ENCODE peak calls at places on chromosomes 3 and 15, in five cellular contexts. One of them, this sample, is unnamed.

GRCh38 chr3:121228971-121229370 is 316.8 kb downstream of the POLQ start:
- DNase-seq in GM23338: no peak
- DNase-seq in HepG2: no peak
- DNase-seq in GM12878: no peak
- DNase-seq in K562: no peak
- DNase-seq in this sample: no peak

GRCh38 chr3:64344721-64345207 is 119.5 kb upstream of the PRICKLE2 start:
- DNase-seq in GM23338: peak
- DNase-seq in HepG2: no peak
- DNase-seq in GM12878: no peak
- DNase-seq in K562: no peak
- DNase-seq in this sample: peak

GRCh38 chr3:197222816-197223419 is 75.5 kb downstream of the DLG1 start:
- DNase-seq in GM23338: no peak
- DNase-seq in HepG2: no peak
- DNase-seq in GM12878: no peak
- DNase-seq in K562: no peak
- DNase-seq in this sample: no peak

GRCh38 chr3:27659279-27660021 is 62.7 kb downstream of the EOMES start:
- DNase-seq in GM23338: peak
- DNase-seq in HepG2: peak
- DNase-seq in GM12878: no peak
- DNase-seq in K562: peak
- DNase-seq in this sample: peak

GRCh38 chr15:98888839-98889479 is 118.6 kb downstream of the PGPEP1L start:
- DNase-seq in GM23338: no peak
- DNase-seq in HepG2: no peak
- DNase-seq in GM12878: no peak
- DNase-seq in K562: no peak
- DNase-seq in this sample: no peak

GRCh38 chr15:73965730-73966103 is 26.4 kb downstream of the STOML1 start:
- DNase-seq in GM23338: peak
- DNase-seq in HepG2: no peak
- DNase-seq in GM12878: no peak
- DNase-seq in K562: no peak
- DNase-seq in this sample: no peak

GRCh38 chr15:51649659-51650521 is 27.3 kb upstream of the DMXL2 start:
- DNase-seq in GM23338: peak
- DNase-seq in HepG2: peak
- DNase-seq in GM12878: peak
- DNase-seq in K562: peak
- DNase-seq in this sample: peak

GRCh38 chr15:96345560-96346389 is 15.3 kb downstream of the NR2F2 start:
- DNase-seq in GM23338: peak
- DNase-seq in HepG2: peak
- DNase-seq in GM12878: no peak
- DNase-seq in K562: no peak
- DNase-seq in this sample: peak

GRCh38 chr15:101068961-101069734 is 150.0 kb downstream of the LRRK1 start:
- DNase-seq in GM23338: peak
- DNase-seq in HepG2: peak
- DNase-seq in GM12878: no peak
- DNase-seq in K562: no peak
- DNase-seq in this sample: peak

GRCh38 chr15:38912067-38912466 is 347.5 kb upstream of the RASGRP1 start:
- DNase-seq in GM23338: no peak
- DNase-seq in HepG2: no peak
- DNase-seq in GM12878: no peak
- DNase-seq in K562: no peak
- DNase-seq in this sample: no peak

GRCh38 chr15:71151061-71151460 is 35.8 kb downstream of the THSD4 start:
- DNase-seq in GM23338: no peak
- DNase-seq in HepG2: no peak
- DNase-seq in GM12878: no peak
- DNase-seq in K562: no peak
- DNase-seq in this sample: no peak

GRCh38 chr3:55296781-55297180 is 190.3 kb downstream of the WNT5A start:
- DNase-seq in GM23338: no peak
- DNase-seq in HepG2: no peak
- DNase-seq in GM12878: no peak
- DNase-seq in K562: no peak
- DNase-seq in this sample: no peak

GRCh38 chr15:58332676-58333400 is 99.0 kb upstream of the LIPC start:
- DNase-seq in GM23338: no peak
- DNase-seq in HepG2: peak
- DNase-seq in GM12878: no peak
- DNase-seq in K562: peak
- DNase-seq in this sample: peak

GRCh38 chr3:59464187-59464586 is 414.4 kb upstream of the CFAP20DC start:
- DNase-seq in GM23338: no peak
- DNase-seq in HepG2: no peak
- DNase-seq in GM12878: no peak
- DNase-seq in K562: no peak
- DNase-seq in this sample: no peak

GRCh38 chr3:27290760-27291159 is 78.4 kb downstream of the NEK10 start:
- DNase-seq in GM23338: no peak
- DNase-seq in HepG2: no peak
- DNase-seq in GM12878: no peak
- DNase-seq in K562: no peak
- DNase-seq in this sample: no peak

GRCh38 chr3:111871809-111872623 is 13.0 kb downstream of the PHLDB2 start:
- DNase-seq in GM23338: no peak
- DNase-seq in HepG2: peak
- DNase-seq in GM12878: no peak
- DNase-seq in K562: no peak
- DNase-seq in this sample: no peak

GRCh38 chr15:63856711-63857458 is 23.1 kb upstream of the HERC1 start:
- DNase-seq in GM23338: no peak
- DNase-seq in HepG2: no peak
- DNase-seq in GM12878: no peak
- DNase-seq in K562: no peak
- DNase-seq in this sample: no peak

GRCh38 chr15:36407647-36408046 is 171.8 kb upstream of the CDIN1 start:
- DNase-seq in GM23338: no peak
- DNase-seq in HepG2: peak
- DNase-seq in GM12878: no peak
- DNase-seq in K562: peak
- DNase-seq in this sample: no peak

GRCh38 chr3:153069598-153069997 is 92.4 kb upstream of the RAP2B start:
- DNase-seq in GM23338: no peak
- DNase-seq in HepG2: no peak
- DNase-seq in GM12878: no peak
- DNase-seq in K562: no peak
- DNase-seq in this sample: no peak

GRCh38 chr3:11080492-11080891 is 73.8 kb upstream of the HRH1 start:
- DNase-seq in GM23338: no peak
- DNase-seq in HepG2: no peak
- DNase-seq in GM12878: no peak
- DNase-seq in K562: no peak
- DNase-seq in this sample: peak

GRCh38 chr3:66659056-66659455 is 158.2 kb upstream of the LRIG1 start:
- DNase-seq in GM23338: no peak
- DNase-seq in HepG2: no peak
- DNase-seq in GM12878: no peak
- DNase-seq in K562: no peak
- DNase-seq in this sample: no peak

GRCh38 chr3:66665021-66665695 is 164.3 kb upstream of the LRIG1 start:
- DNase-seq in GM23338: no peak
- DNase-seq in HepG2: no peak
- DNase-seq in GM12878: no peak
- DNase-seq in K562: no peak
- DNase-seq in this sample: no peak

GRCh38 chr3:66662894-66663293 is 162.1 kb upstream of the LRIG1 start:
- DNase-seq in GM23338: no peak
- DNase-seq in HepG2: no peak
- DNase-seq in GM12878: no peak
- DNase-seq in K562: no peak
- DNase-seq in this sample: no peak

GRCh38 chr3:66666362-66666761 is 165.5 kb upstream of the LRIG1 start:
- DNase-seq in GM23338: no peak
- DNase-seq in HepG2: no peak
- DNase-seq in GM12878: no peak
- DNase-seq in K562: no peak
- DNase-seq in this sample: no peak

DNA sequence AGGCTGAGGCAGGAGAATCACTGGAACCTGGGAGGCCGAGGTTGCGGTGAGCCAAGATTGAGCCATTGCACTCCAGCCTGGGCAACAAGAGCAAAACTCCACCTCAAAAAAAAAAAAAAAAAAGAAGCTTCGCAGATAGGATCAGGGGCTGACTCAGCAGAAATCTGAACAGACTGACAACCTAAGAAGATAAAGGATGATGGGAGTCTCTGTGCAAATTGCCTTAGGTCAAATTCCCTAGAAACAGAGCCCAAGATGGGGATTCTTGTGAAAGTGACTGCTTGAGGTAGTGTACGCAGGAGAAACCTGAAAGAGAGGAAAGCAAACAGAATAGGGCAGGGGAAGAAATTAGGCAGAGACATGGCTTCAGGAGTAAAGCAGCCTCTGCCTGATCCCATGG is 160.8 kb upstream of the LRIG1 start:
- DNase-seq in GM23338: no peak
- DNase-seq in HepG2: no peak
- DNase-seq in GM12878: no peak
- DNase-seq in K562: no peak
- DNase-seq in this sample: no peak
- TF ChIP-seq JUNB in GM23338: no peak
- TF ChIP-seq JUNB in HepG2: no peak
- TF ChIP-seq JUNB in GM12878: no peak
- TF ChIP-seq JUNB in K562: no peak
- TF ChIP-seq JUNB in this sample: no peak

DNA sequence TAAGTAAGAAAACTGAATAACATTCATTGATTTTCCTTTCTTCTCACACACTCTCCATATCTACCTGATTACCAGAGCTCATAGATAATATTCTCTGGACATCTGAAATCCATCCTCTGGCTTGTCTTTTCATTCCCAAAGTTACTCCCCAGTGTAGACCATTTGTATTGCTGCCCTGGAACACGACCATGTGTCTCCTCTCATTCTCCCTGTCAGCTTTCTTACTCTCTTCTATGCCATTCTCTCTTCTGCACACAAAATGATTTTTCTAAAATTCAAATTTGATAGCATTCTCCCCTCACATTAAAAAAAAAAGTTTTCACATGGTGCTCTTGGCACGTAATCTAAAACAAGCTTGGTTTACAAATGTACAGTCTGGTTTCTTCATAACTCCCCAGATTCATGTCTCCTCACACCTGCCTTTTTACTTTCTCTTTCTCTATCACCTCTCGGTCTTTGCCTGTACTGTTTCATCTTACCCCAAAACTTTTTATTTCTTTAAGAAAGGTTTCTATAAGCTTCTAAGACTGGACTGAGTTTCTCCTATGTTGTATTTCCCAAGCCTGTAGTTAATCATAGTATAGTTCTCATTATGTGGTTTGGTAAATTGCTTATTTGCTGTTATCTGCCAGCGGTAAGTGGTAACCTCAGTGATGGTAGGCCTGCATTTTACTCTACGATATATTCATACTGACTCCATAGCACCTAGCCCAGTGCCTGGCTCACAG is 31.2 kb downstream of the BCHE start:
- DNase-seq in GM23338: no peak
- DNase-seq in HepG2: no peak
- DNase-seq in GM12878: no peak
- DNase-seq in K562: no peak
- DNase-seq in this sample: peak
- TF ChIP-seq JUNB in GM23338: no peak
- TF ChIP-seq JUNB in HepG2: no peak
- TF ChIP-seq JUNB in GM12878: no peak
- TF ChIP-seq JUNB in K562: no peak
- TF ChIP-seq JUNB in this sample: no peak

GRCh38 chr3:187843654-187844053 is 98.4 kb upstream of the BCL6 start:
- DNase-seq in GM23338: no peak
- DNase-seq in HepG2: no peak
- DNase-seq in GM12878: no peak
- DNase-seq in K562: no peak
- DNase-seq in this sample: no peak

GRCh38 chr3:187844708-187845107 is 99.4 kb upstream of the BCL6 start:
- DNase-seq in GM23338: no peak
- DNase-seq in HepG2: no peak
- DNase-seq in GM12878: no peak
- DNase-seq in K562: no peak
- DNase-seq in this sample: no peak

GRCh38 chr3:187839422-187839821 is 94.2 kb upstream of the BCL6 start:
- DNase-seq in GM23338: no peak
- DNase-seq in HepG2: no peak
- DNase-seq in GM12878: no peak
- DNase-seq in K562: no peak
- DNase-seq in this sample: no peak

GRCh38 chr3:187838016-187838535 is 92.8 kb upstream of the BCL6 start:
- DNase-seq in GM23338: no peak
- DNase-seq in HepG2: no peak
- DNase-seq in GM12878: no peak
- DNase-seq in K562: no peak
- DNase-seq in this sample: no peak

GRCh38 chr3:187841552-187841951 is 96.3 kb upstream of the BCL6 start:
- DNase-seq in GM23338: no peak
- DNase-seq in HepG2: no peak
- DNase-seq in GM12878: no peak
- DNase-seq in K562: no peak
- DNase-seq in this sample: peak
- TF ChIP-seq JUNB in GM23338: no peak
- TF ChIP-seq JUNB in HepG2: no peak
- TF ChIP-seq JUNB in GM12878: no peak
- TF ChIP-seq JUNB in K562: no peak
- TF ChIP-seq JUNB in this sample: peak

GRCh38 chr15:80174017-80174746 is 21.4 kb downstream of the FAH start:
- DNase-seq in GM23338: no peak
- DNase-seq in HepG2: no peak
- DNase-seq in GM12878: no peak
- DNase-seq in K562: no peak
- DNase-seq in this sample: no peak
- TF ChIP-seq JUNB in GM23338: no peak
- TF ChIP-seq JUNB in HepG2: no peak
- TF ChIP-seq JUNB in GM12878: no peak
- TF ChIP-seq JUNB in K562: no peak
- TF ChIP-seq JUNB in this sample: no peak

DNA sequence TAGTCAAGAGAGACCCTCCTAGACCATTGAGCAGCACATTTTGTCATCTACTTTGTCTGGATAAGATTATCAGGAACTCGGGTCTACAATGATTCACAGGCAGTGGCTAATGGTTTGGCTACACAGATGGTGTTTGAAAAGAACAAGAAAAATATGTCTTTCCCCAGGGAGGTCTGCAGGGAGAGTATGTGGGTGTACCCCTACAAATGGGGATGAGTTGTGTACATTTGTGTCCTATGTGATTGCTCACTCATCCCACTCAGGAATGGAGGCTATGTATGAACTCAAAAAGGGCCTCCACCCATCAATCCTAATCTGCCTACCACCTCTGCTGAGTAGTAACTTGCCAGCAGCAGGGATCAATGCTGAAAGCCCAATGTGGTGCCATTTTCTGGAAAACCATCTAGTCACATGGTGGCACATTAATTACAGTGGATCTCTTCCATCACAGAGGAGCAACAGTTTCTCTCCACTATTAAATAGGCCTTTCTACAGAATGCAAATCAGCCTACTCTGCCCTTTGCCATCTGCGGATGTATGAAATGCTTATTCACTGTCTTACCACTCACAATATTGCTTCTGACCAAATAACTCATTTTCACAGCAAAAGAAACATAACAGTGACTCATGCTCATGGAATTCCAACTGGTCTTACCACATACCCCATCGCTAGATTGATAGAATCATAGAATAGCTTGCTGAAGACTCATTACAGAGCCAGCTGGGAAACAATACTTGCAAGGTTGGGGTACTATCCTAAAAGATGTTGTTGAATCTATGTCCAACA is 48.3 kb upstream of the TRIM42 start:
- DNase-seq in GM23338: no peak
- DNase-seq in HepG2: peak
- DNase-seq in GM12878: no peak
- DNase-seq in K562: no peak
- DNase-seq in this sample: no peak
- TF ChIP-seq JUNB in GM23338: no peak
- TF ChIP-seq JUNB in HepG2: no peak
- TF ChIP-seq JUNB in GM12878: no peak
- TF ChIP-seq JUNB in K562: no peak
- TF ChIP-seq JUNB in this sample: no peak

This sample was measured in A549.